ENCODE peak calls at places on chromosomes 6 and 20, in ten cellular contexts. One of them, this sample, is unnamed.

GRCh38 chr6:18920701-18921100 is 533.6 kb downstream of the RNF144B start:
- DNase-seq in neuronal stem cell: no peak
- DNase-seq in NCI-H2171: no peak
- DNase-seq in activated CD4-positive, alpha-beta T cell treated with anti-CD3 and anti-CD28 coated beads, Interleukin-2, amount 50 U/mL, for 24 hours: no peak
- DNase-seq in GOT3: no peak
- DNase-seq in lower leg skin: no peak
- DNase-seq in RPMI7951: no peak
- DNase-seq in ELF-1: no peak
- DNase-seq in tibial nerve: no peak
- DNase-seq in sigmoid colon: no peak
- DNase-seq in this sample: no peak

GRCh38 chr6:90446164-90446563 is 140.7 kb downstream of the MAP3K7 start:
- DNase-seq in GOT3: no peak
- DNase-seq in lower leg skin: no peak
- DNase-seq in NCI-H2171: no peak
- DNase-seq in tibial nerve: no peak
- DNase-seq in neuronal stem cell: no peak
- DNase-seq in activated CD4-positive, alpha-beta T cell treated with anti-CD3 and anti-CD28 coated beads, Interleukin-2, amount 50 U/mL, for 24 hours: no peak
- DNase-seq in RPMI7951: no peak
- DNase-seq in sigmoid colon: no peak
- DNase-seq in ELF-1: no peak
- DNase-seq in this sample: no peak

GRCh38 chr6:89302195-89302770 is 12.8 kb downstream of the GABRR2 start:
- DNase-seq in sigmoid colon: no peak
- DNase-seq in lower leg skin: no peak
- DNase-seq in NCI-H2171: no peak
- DNase-seq in tibial nerve: no peak
- DNase-seq in RPMI7951: no peak
- DNase-seq in ELF-1: no peak
- DNase-seq in activated CD4-positive, alpha-beta T cell treated with anti-CD3 and anti-CD28 coated beads, Interleukin-2, amount 50 U/mL, for 24 hours: no peak
- DNase-seq in neuronal stem cell: no peak
- DNase-seq in GOT3: no peak
- DNase-seq in this sample: no peak

GRCh38 chr6:139940741-139941712 is 566.6 kb upstream of the CITED2 start:
- DNase-seq in sigmoid colon: no peak
- DNase-seq in tibial nerve: no peak
- DNase-seq in ELF-1: peak; percentile 48
- DNase-seq in activated CD4-positive, alpha-beta T cell treated with anti-CD3 and anti-CD28 coated beads, Interleukin-2, amount 50 U/mL, for 24 hours: no peak
- DNase-seq in NCI-H2171: no peak
- DNase-seq in RPMI7951: peak; percentile 68
- DNase-seq in GOT3: peak; percentile 11
- DNase-seq in lower leg skin: no peak
- DNase-seq in neuronal stem cell: no peak
- DNase-seq in this sample: no peak

GRCh38 chr6:163415620-163416379 is 1.3 kb downstream of the QKI start:
- DNase-seq in activated CD4-positive, alpha-beta T cell treated with anti-CD3 and anti-CD28 coated beads, Interleukin-2, amount 50 U/mL, for 24 hours: no peak
- DNase-seq in tibial nerve: peak; percentile 53
- DNase-seq in ELF-1: peak; percentile 60
- DNase-seq in GOT3: no peak
- DNase-seq in neuronal stem cell: no peak
- DNase-seq in NCI-H2171: no peak
- DNase-seq in lower leg skin: peak; percentile 47
- DNase-seq in sigmoid colon: peak; percentile 80
- DNase-seq in RPMI7951: peak; percentile 50
- DNase-seq in this sample: no peak

GRCh38 chr20:46934746-46935283 is 40.2 kb downstream of the EYA2 start:
- DNase-seq in sigmoid colon: no peak
- DNase-seq in RPMI7951: no peak
- DNase-seq in neuronal stem cell: no peak
- DNase-seq in lower leg skin: no peak
- DNase-seq in ELF-1: no peak
- DNase-seq in activated CD4-positive, alpha-beta T cell treated with anti-CD3 and anti-CD28 coated beads, Interleukin-2, amount 50 U/mL, for 24 hours: no peak
- DNase-seq in tibial nerve: no peak
- DNase-seq in NCI-H2171: no peak
- DNase-seq in GOT3: no peak
- DNase-seq in this sample: no peak

GRCh38 chr6:105346052-105346451 is 56.8 kb downstream of the PREP start:
- DNase-seq in lower leg skin: no peak
- DNase-seq in neuronal stem cell: no peak
- DNase-seq in RPMI7951: peak; percentile 89
- DNase-seq in tibial nerve: no peak
- DNase-seq in sigmoid colon: no peak
- DNase-seq in GOT3: no peak
- DNase-seq in NCI-H2171: no peak
- DNase-seq in ELF-1: no peak
- DNase-seq in activated CD4-positive, alpha-beta T cell treated with anti-CD3 and anti-CD28 coated beads, Interleukin-2, amount 50 U/mL, for 24 hours: no peak
- DNase-seq in this sample: no peak

GRCh38 chr6:143647712-143648111 is 30.1 kb upstream of the PHACTR2 start:
- DNase-seq in RPMI7951: no peak
- DNase-seq in sigmoid colon: no peak
- DNase-seq in GOT3: no peak
- DNase-seq in tibial nerve: no peak
- DNase-seq in lower leg skin: no peak
- DNase-seq in neuronal stem cell: no peak
- DNase-seq in activated CD4-positive, alpha-beta T cell treated with anti-CD3 and anti-CD28 coated beads, Interleukin-2, amount 50 U/mL, for 24 hours: no peak
- DNase-seq in NCI-H2171: no peak
- DNase-seq in ELF-1: peak; percentile 52
- DNase-seq in this sample: no peak

GRCh38 chr6:170480045-170480714 is 72.9 kb downstream of the PSMB1 start:
- DNase-seq in tibial nerve: no peak
- DNase-seq in RPMI7951: peak; percentile 52
- DNase-seq in GOT3: no peak
- DNase-seq in activated CD4-positive, alpha-beta T cell treated with anti-CD3 and anti-CD28 coated beads, Interleukin-2, amount 50 U/mL, for 24 hours: no peak
- DNase-seq in neuronal stem cell: no peak
- DNase-seq in ELF-1: no peak
- DNase-seq in lower leg skin: no peak
- DNase-seq in NCI-H2171: no peak
- DNase-seq in sigmoid colon: no peak
- DNase-seq in this sample: no peak

GRCh38 chr20:62228982-62229545 is 9.0 kb upstream of the HRH3 start:
- DNase-seq in RPMI7951: no peak
- DNase-seq in ELF-1: no peak
- DNase-seq in NCI-H2171: no peak
- DNase-seq in tibial nerve: no peak
- DNase-seq in GOT3: no peak
- DNase-seq in lower leg skin: no peak
- DNase-seq in neuronal stem cell: no peak
- DNase-seq in activated CD4-positive, alpha-beta T cell treated with anti-CD3 and anti-CD28 coated beads, Interleukin-2, amount 50 U/mL, for 24 hours: no peak
- DNase-seq in sigmoid colon: no peak
- DNase-seq in this sample: no peak

GRCh38 chr6:99119109-99120031 is 171.6 kb upstream of the FBXL4 start:
- DNase-seq in GOT3: no peak
- DNase-seq in NCI-H2171: peak; percentile 5
- DNase-seq in activated CD4-positive, alpha-beta T cell treated with anti-CD3 and anti-CD28 coated beads, Interleukin-2, amount 50 U/mL, for 24 hours: peak; percentile 31
- DNase-seq in ELF-1: peak; percentile 34
- DNase-seq in neuronal stem cell: peak; percentile 62
- DNase-seq in tibial nerve: peak; percentile 14
- DNase-seq in sigmoid colon: no peak
- DNase-seq in lower leg skin: no peak
- DNase-seq in RPMI7951: peak; percentile 50
- DNase-seq in this sample: no peak

GRCh38 chr20:38245753-38246152 is 14.8 kb downstream of the KIAA1755 start:
- DNase-seq in RPMI7951: no peak
- DNase-seq in lower leg skin: peak; percentile 31
- DNase-seq in sigmoid colon: peak; percentile 91
- DNase-seq in ELF-1: no peak
- DNase-seq in tibial nerve: peak; percentile 51
- DNase-seq in GOT3: no peak
- DNase-seq in NCI-H2171: no peak
- DNase-seq in activated CD4-positive, alpha-beta T cell treated with anti-CD3 and anti-CD28 coated beads, Interleukin-2, amount 50 U/mL, for 24 hours: no peak
- DNase-seq in neuronal stem cell: no peak
- DNase-seq in this sample: no peak

GRCh38 chr20:14582855-14583254 is 245.4 kb upstream of the FLRT3 start:
- DNase-seq in sigmoid colon: no peak
- DNase-seq in RPMI7951: no peak
- DNase-seq in lower leg skin: no peak
- DNase-seq in activated CD4-positive, alpha-beta T cell treated with anti-CD3 and anti-CD28 coated beads, Interleukin-2, amount 50 U/mL, for 24 hours: no peak
- DNase-seq in neuronal stem cell: no peak
- DNase-seq in ELF-1: no peak
- DNase-seq in tibial nerve: no peak
- DNase-seq in NCI-H2171: no peak
- DNase-seq in GOT3: no peak
- DNase-seq in this sample: no peak

GRCh38 chr6:154874684-154875594 is 120.2 kb upstream of the TIAM2 start:
- DNase-seq in sigmoid colon: no peak
- DNase-seq in activated CD4-positive, alpha-beta T cell treated with anti-CD3 and anti-CD28 coated beads, Interleukin-2, amount 50 U/mL, for 24 hours: no peak
- DNase-seq in ELF-1: peak; percentile 32
- DNase-seq in tibial nerve: no peak
- DNase-seq in lower leg skin: no peak
- DNase-seq in RPMI7951: no peak
- DNase-seq in NCI-H2171: no peak
- DNase-seq in GOT3: no peak
- DNase-seq in neuronal stem cell: no peak
- DNase-seq in this sample: no peak

GRCh38 chr6:104182811-104183210 is 676.9 kb downstream of the HACE1 start:
- DNase-seq in RPMI7951: no peak
- DNase-seq in ELF-1: no peak
- DNase-seq in tibial nerve: no peak
- DNase-seq in neuronal stem cell: no peak
- DNase-seq in lower leg skin: no peak
- DNase-seq in sigmoid colon: no peak
- DNase-seq in GOT3: no peak
- DNase-seq in NCI-H2171: no peak
- DNase-seq in activated CD4-positive, alpha-beta T cell treated with anti-CD3 and anti-CD28 coated beads, Interleukin-2, amount 50 U/mL, for 24 hours: no peak
- DNase-seq in this sample: no peak

GRCh38 chr6:30690403-30691207 is at the start of gene NRM:
- DNase-seq in NCI-H2171: peak; percentile 95
- DNase-seq in neuronal stem cell: peak; percentile 86
- DNase-seq in GOT3: peak; percentile 59
- DNase-seq in activated CD4-positive, alpha-beta T cell treated with anti-CD3 and anti-CD28 coated beads, Interleukin-2, amount 50 U/mL, for 24 hours: peak; percentile 58
- DNase-seq in RPMI7951: peak; percentile 91
- DNase-seq in lower leg skin: peak; percentile 87
- DNase-seq in sigmoid colon: peak; percentile 97
- DNase-seq in tibial nerve: peak; percentile 86
- DNase-seq in ELF-1: peak; percentile 91
- DNase-seq in this sample: peak; percentile 92

GRCh38 chr20:60220655-60221054 is 262.4 kb downstream of the CDH26 start:
- DNase-seq in activated CD4-positive, alpha-beta T cell treated with anti-CD3 and anti-CD28 coated beads, Interleukin-2, amount 50 U/mL, for 24 hours: no peak
- DNase-seq in ELF-1: no peak
- DNase-seq in lower leg skin: no peak
- DNase-seq in GOT3: no peak
- DNase-seq in RPMI7951: no peak
- DNase-seq in sigmoid colon: no peak
- DNase-seq in tibial nerve: no peak
- DNase-seq in neuronal stem cell: no peak
- DNase-seq in NCI-H2171: no peak
- DNase-seq in this sample: no peak

GRCh38 chr6:111549744-111550143 is 55.9 kb downstream of the TRAF3IP2 start:
- DNase-seq in sigmoid colon: no peak
- DNase-seq in GOT3: no peak
- DNase-seq in NCI-H2171: no peak
- DNase-seq in lower leg skin: no peak
- DNase-seq in neuronal stem cell: no peak
- DNase-seq in ELF-1: no peak
- DNase-seq in tibial nerve: no peak
- DNase-seq in activated CD4-positive, alpha-beta T cell treated with anti-CD3 and anti-CD28 coated beads, Interleukin-2, amount 50 U/mL, for 24 hours: no peak
- DNase-seq in RPMI7951: no peak
- DNase-seq in this sample: no peak

This sample was measured in ascending aorta.